ENCODE peak calls at places on chromosomes 4 and X, in six cellular contexts. E is stimulated activated CD4-positive, alpha-beta T cell treated with anti-CD3 and anti-CD28 coated beads, Interleukin-4, amount 100 ng/mL, for 1 hour; D is mesothelial cell of epicardium; W is ELF-1; M is NCI-H2107; R is uterus. O is an unnamed sample.
A peak's percentile ranks its signal among the peaks of the same experiment; 100 is the strongest.

GRCh38 chr4:186666750-186667149 is 56.9 kb downstream of the FAT1 start:
- DNase-seq in D (no peak), W (no peak), R (no peak), M (no peak), E (no peak), O (no peak)

GRCh38 chr4:26299254-26299882 is 21.4 kb upstream of the RBPJ start:
- DNase-seq in E (no peak), M (no peak), D (no peak), W (no peak), R (no peak), O (no peak)

GRCh38 chr4:8854866-8855265 is 16.8 kb downstream of the HMX1 start:
- DNase-seq in E (no peak), W (peak; percentile 11), D (no peak), R (no peak), M (no peak), O (no peak)

GRCh38 chrX:111445485-111445884 is 33.5 kb upstream of the DCX start:
- DNase-seq in W (peak; percentile 38), D (no peak), M (peak; percentile 41), R (no peak), E (no peak), O (no peak)

GRCh38 chrX:14865201-14865600 is 7.7 kb downstream of the FANCB start:
- DNase-seq in E (no peak), M (no peak), D (no peak), W (no peak), R (no peak), O (no peak)

GRCh38 chrX:66579219-66579618 is 59.7 kb downstream of the EDA2R start:
- DNase-seq in M (no peak), D (no peak), E (no peak), R (no peak), W (no peak), O (no peak)

GRCh38 chr4:149754526-149754925 is 61.1 kb downstream of the IQCM start:
- DNase-seq in W (no peak), M (no peak), E (no peak), D (no peak), R (no peak), O (no peak)

GRCh38 chrX:123121241-123121640 is 62.8 kb upstream of the GRIA3 start:
- DNase-seq in E (no peak), R (no peak), D (no peak), M (no peak), W (no peak), O (no peak)

GRCh38 chr4:84877051-84877833 is 89.2 kb downstream of the WDFY3 start:
- DNase-seq in R (no peak), W (no peak), D (no peak), M (no peak), E (no peak), O (no peak)

GRCh38 chr4:88533088-88533790 is 9.7 kb upstream of the PYURF start:
- DNase-seq in E (no peak), R (no peak), M (no peak), W (no peak), D (no peak), O (no peak)

GRCh38 chr4:89067407-89067806 is 10.4 kb upstream of the FAM13A start:
- DNase-seq in E (no peak), W (no peak), M (no peak), R (no peak), D (no peak), O (no peak)

GRCh38 chrX:112473654-112474053 is 206.1 kb downstream of the LHFPL1 start:
- DNase-seq in W (peak; percentile 18), M (no peak), R (no peak), E (no peak), D (no peak), O (no peak)

GRCh38 chr4:52312722-52313121 is 261.6 kb downstream of the SPATA18 start:
- DNase-seq in M (no peak), W (peak; percentile 89), D (no peak), R (no peak), E (no peak), O (no peak)

GRCh38 chrX:2696698-2697215 is 5.7 kb downstream of the CD99 start:
- DNase-seq in D (no peak), R (no peak), W (peak; percentile 36), E (peak; percentile 31), M (no peak), O (no peak)

GRCh38 chrX:69032601-69033000 is 132.7 kb downstream of the PJA1 start:
- DNase-seq in R (no peak), D (peak; percentile 19), M (no peak), E (no peak), W (peak; percentile 84), O (peak; percentile 7)

GRCh38 chr4:108168672-108169562 is at the start of gene LEF1:
- DNase-seq in D (peak; percentile 86), W (peak; percentile 87), E (peak; percentile 80), R (no peak), M (no peak), O (no peak)

GRCh38 chr4:2007804-2008670 is 737 bp downstream of the NELFA start:
- DNase-seq in E (no peak), W (no peak), R (no peak), D (no peak), M (no peak), O (no peak)

GRCh38 chr4:826508-827208 is 729 bp upstream of the CPLX1 start:
- DNase-seq in D (no peak), R (no peak), M (no peak), E (no peak), W (no peak), O (no peak)

GRCh38 chr4:111268769-111269414 is 646.0 kb upstream of the PITX2 start:
- DNase-seq in W (no peak), M (no peak), R (no peak), D (no peak), E (no peak), O (no peak)

GRCh38 chrX:45007598-45007997 is 134.6 kb downstream of the KDM6A start:
- DNase-seq in D (no peak), E (no peak), W (no peak), R (no peak), M (no peak), O (no peak)

GRCh38 chrX:19152762-19153161 is 30.5 kb upstream of the ADGRG2 start:
- DNase-seq in D (no peak), M (no peak), E (no peak), W (no peak), R (no peak), O (no peak)

GRCh38 chr4:131001371-131001770 is 1905.4 kb downstream of the C4orf33 start:
- DNase-seq in E (no peak), W (no peak), R (no peak), D (no peak), M (no peak), O (no peak)

GRCh38 chr4:29762151-29762550 is 958.0 kb upstream of the PCDH7 start:
- DNase-seq in R (no peak), M (no peak), D (no peak), E (no peak), W (no peak), O (no peak)